ENCODE peak calls at places on chromosome 14, in seven cellular contexts. Q is neural progenitor cell, G is SK-N-SH, X is MM.1S, L is neuronal stem cell, Z is endothelial cell of umbilical vein, N is cardiac muscle cell. F is an unnamed sample.

GRCh38 chr14:90905531-90905930 is 89.3 kb upstream of the TTC7B start:
- DNase-seq in L (no peak), Z (no peak), Q (no peak), N (no peak), G (no peak), X (no peak), F (no peak)

GRCh38 chr14:99212646-99213045 is 59.4 kb downstream of the BCL11B start:
- DNase-seq in G (no peak), X (no peak), Z (no peak), N (no peak), Q (no peak), L (no peak), F (no peak)

GRCh38 chr14:72479471-72479931 is 414.4 kb downstream of the DPF3 start:
- DNase-seq in L (no peak), G (no peak), Z (no peak), Q (peak; percentile 22), N (no peak), X (peak; percentile 11), F (no peak)

GRCh38 chr14:44379292-44379977 is 127.6 kb downstream of the FSCB start:
- DNase-seq in L (no peak), G (no peak), N (peak; percentile 30), Q (no peak), X (no peak), Z (no peak), F (no peak)

GRCh38 chr14:59342516-59343484 is 122.4 kb downstream of the GPR135 start:
- DNase-seq in Z (no peak), L (no peak), G (no peak), Q (no peak), N (peak; percentile 58), X (no peak), F (no peak)

GRCh38 chr14:99099051-99099787 is 172.8 kb downstream of the BCL11B start:
- DNase-seq in X (no peak), Q (no peak), N (no peak), G (no peak), L (no peak), Z (no peak), F (no peak)

GRCh38 chr14:73428354-73428824 is 30.0 kb downstream of the NUMB start:
- DNase-seq in G (no peak), N (no peak), Q (no peak), X (no peak), Z (peak; percentile 32), L (no peak), F (peak; percentile 46)

GRCh38 chr14:53793790-53794560 is 162.7 kb downstream of the BMP4 start:
- DNase-seq in X (no peak), N (no peak), L (no peak), G (no peak), Z (peak; percentile 21), Q (no peak), F (no peak)

GRCh38 chr14:56885795-56886194 is 75.5 kb upstream of the OTX2 start:
- DNase-seq in N (no peak), Z (no peak), Q (peak; percentile 30), X (no peak), G (no peak), L (no peak), F (no peak)

GRCh38 chr14:99744199-99744872 is 48.9 kb upstream of the EML1 start:
- DNase-seq in N (no peak), L (no peak), Q (peak; percentile 51), X (no peak), Z (no peak), G (no peak), F (no peak)

GRCh38 chr14:24146622-24146977 is 190 bp upstream of the PSME2 start:
- DNase-seq in X (peak; percentile 74), G (peak; percentile 97), Q (peak; percentile 99), Z (peak; percentile 99), N (peak; percentile 99), L (peak; percentile 96), F (peak; percentile 98)

GRCh38 chr14:104359969-104360442 is 219.6 kb upstream of the C14orf180 start:
- DNase-seq in L (no peak), X (no peak), G (peak; percentile 24), N (no peak), Z (no peak), Q (no peak), F (no peak)

GRCh38 chr14:43625294-43625693 is 881.8 kb downstream of the FSCB start:
- DNase-seq in G (no peak), X (no peak), Z (no peak), Q (no peak), N (no peak), L (no peak), F (no peak)

GRCh38 chr14:72613975-72614319 is 280.0 kb downstream of the DPF3 start:
- DNase-seq in X (no peak), Z (no peak), L (no peak), N (no peak), Q (no peak), G (no peak), F (no peak)

GRCh38 chr14:34055545-34055944 is 104.7 kb upstream of the EGLN3 start:
- DNase-seq in X (no peak), Q (no peak), G (no peak), N (no peak), Z (peak; percentile 9), L (no peak), F (no peak)

GRCh38 chr14:99316281-99317163 is 44.5 kb upstream of the BCL11B start:
- DNase-seq in Q (no peak), G (no peak), Z (no peak), X (no peak), L (no peak), N (no peak), F (peak; percentile 97)

DNA sequence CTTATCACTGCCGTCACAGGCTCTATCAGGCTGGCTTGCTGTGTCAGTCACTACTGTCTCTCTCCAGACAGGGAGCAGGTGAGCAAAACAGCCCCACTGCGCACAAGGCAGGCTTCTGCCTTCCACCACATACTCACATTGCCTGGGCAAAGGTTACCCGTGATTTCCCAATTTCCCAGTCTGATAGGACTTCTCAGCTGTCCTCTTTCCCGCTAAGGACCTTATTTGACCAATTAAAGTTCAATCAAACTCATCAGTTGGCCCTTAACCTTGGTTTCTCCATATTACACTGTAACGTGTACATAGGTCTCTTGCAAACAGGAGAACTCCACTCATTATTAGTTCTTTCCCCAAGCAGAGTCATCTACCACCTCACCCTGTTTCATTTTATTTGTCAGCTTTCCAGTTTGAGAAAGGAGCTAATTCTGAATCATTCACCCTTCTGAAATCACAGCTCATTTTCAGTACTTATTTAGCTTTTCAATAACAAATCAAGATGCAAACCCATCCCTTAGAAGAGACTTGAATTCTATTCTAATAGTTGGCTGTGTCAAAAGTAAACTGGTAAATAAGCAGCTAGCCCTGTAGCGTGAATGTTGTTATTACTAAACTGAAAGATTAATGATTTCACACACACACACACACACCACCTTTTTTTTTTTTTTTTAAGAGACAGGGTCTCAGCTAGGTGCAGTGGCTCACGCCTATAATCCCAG is 170.8 kb downstream of the ESR2 start:
- DNase-seq in N (no peak), G (no peak), Z (no peak), Q (no peak), L (no peak), X (no peak), F (peak; percentile 83)
- H3K36me3 ChIP-seq in N (peaks cover 8% of the 10 kb centered on the region), G (peaks cover 6% of the 10 kb centered on the region), Z (peaks cover 3% of the 10 kb centered on the region), Q (peaks cover 7% of the 10 kb centered on the region), L (peaks cover 92% of the 10 kb centered on the region), X (no peaks in the 10 kb centered on the region), F (peaks cover 17% of the 10 kb centered on the region)

DNA sequence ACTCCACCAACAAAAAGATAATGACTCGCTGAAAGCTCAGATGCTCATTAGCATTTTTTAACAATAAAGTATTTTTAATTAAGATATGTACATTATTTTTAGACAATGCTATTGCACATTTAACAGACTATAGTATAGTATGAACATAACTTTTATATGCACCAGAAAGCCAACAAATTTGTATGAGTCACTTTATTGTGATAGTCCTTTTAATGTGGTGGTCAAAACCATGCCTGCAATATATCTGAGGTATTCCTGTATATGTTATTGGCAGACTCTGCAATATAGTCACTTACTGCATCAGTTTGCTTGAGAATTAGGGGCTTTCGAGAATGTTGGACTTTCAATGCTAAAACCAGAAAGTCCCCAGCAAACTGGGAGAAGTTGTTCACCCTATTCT is 51.7 kb upstream of the CCDC196 start:
- DNase-seq in N (no peak), Q (no peak), G (no peak), Z (no peak), L (no peak), X (no peak), F (no peak)
- H3K36me3 ChIP-seq in N (no peaks in the 10 kb centered on the region), Q (no peaks in the 10 kb centered on the region), G (no peaks in the 10 kb centered on the region), Z (no peaks in the 10 kb centered on the region), L (no peaks in the 10 kb centered on the region), X (no peaks in the 10 kb centered on the region), F (no peaks in the 10 kb centered on the region)

GRCh38 chr14:39176263-39177167 is 1.5 kb downstream of the PNN start:
- DNase-seq in Z (no peak), L (no peak), N (no peak), G (no peak), Q (no peak), X (no peak), F (no peak)
- H3K36me3 ChIP-seq in Z (peaks cover 42% of the 10 kb centered on the region), L (peaks cover 57% of the 10 kb centered on the region), N (peaks cover 53% of the 10 kb centered on the region), G (peaks cover 41% of the 10 kb centered on the region), Q (peaks cover 43% of the 10 kb centered on the region), X (peaks cover 3% of the 10 kb centered on the region), F (peaks cover 15% of the 10 kb centered on the region)

DNA sequence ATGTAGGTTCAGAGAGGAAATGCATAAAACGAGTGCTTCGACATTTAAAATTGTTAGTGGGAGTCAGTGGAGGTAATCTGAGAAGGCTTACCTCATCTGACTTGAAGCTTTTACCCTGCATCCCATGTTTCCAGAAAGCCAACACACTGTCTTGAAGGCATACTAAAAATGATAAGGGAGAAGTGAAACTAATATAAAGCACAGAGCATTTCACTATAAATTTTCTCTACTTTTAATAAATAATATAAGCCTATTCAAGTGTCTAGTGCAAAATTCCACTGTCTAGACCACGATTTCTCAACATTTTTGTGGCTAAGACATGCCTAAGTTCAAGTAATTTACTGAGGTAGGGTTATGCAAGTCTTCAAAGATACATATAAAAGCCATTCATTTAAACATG is 29.1 kb upstream of the CDKL1 start:
- DNase-seq in N (peak; percentile 79), Q (no peak), X (no peak), Z (no peak), L (no peak), G (no peak), F (no peak)
- H3K36me3 ChIP-seq in N (peaks cover 11% of the 10 kb centered on the region), Q (peaks cover 16% of the 10 kb centered on the region), X (no peaks in the 10 kb centered on the region), Z (peaks cover 6% of the 10 kb centered on the region), L (peaks cover 89% of the 10 kb centered on the region), G (peaks cover 50% of the 10 kb centered on the region), F (peaks cover 12% of the 10 kb centered on the region)

GRCh38 chr14:29759521-29760340 is 167.9 kb downstream of the PRKD1 start:
- DNase-seq in L (no peak), Q (no peak), G (no peak), X (no peak), Z (no peak), N (peak; percentile 25), F (no peak)
- H3K36me3 ChIP-seq in L (no peaks in the 10 kb centered on the region), Q (no peaks in the 10 kb centered on the region), G (no peaks in the 10 kb centered on the region), X (no peaks in the 10 kb centered on the region), Z (no peaks in the 10 kb centered on the region), N (no peaks in the 10 kb centered on the region), F (no peaks in the 10 kb centered on the region)